ENCODE peak calls at places on chromosomes 6 and 20, in five cellular contexts. One of them, this sample, is unnamed.

GRCh38 chr6:163886394-163886793 is 471.9 kb downstream of the QKI start:
- DNase-seq in stimulated activated CD4-positive, alpha-beta T cell treated with anti-CD3 and anti-CD28 coated beads, Interleukin-15, amount 100 ng/mL, for 24 hours: no peak
- DNase-seq in A549: no peak
- DNase-seq in NCI-H460: no peak
- DNase-seq in IMR-90: no peak
- DNase-seq in this sample: no peak

GRCh38 chr6:152293404-152293803 is 343.8 kb downstream of the SYNE1 start:
- DNase-seq in IMR-90: no peak
- DNase-seq in A549: no peak
- DNase-seq in NCI-H460: no peak
- DNase-seq in stimulated activated CD4-positive, alpha-beta T cell treated with anti-CD3 and anti-CD28 coated beads, Interleukin-15, amount 100 ng/mL, for 24 hours: no peak
- DNase-seq in this sample: no peak

GRCh38 chr6:13741358-13741757 is 29.7 kb upstream of the RANBP9 start:
- DNase-seq in IMR-90: no peak
- DNase-seq in A549: no peak
- DNase-seq in NCI-H460: no peak
- DNase-seq in stimulated activated CD4-positive, alpha-beta T cell treated with anti-CD3 and anti-CD28 coated beads, Interleukin-15, amount 100 ng/mL, for 24 hours: no peak
- DNase-seq in this sample: no peak

GRCh38 chr6:109260701-109261100 is 121.6 kb downstream of the CD164 start:
- DNase-seq in stimulated activated CD4-positive, alpha-beta T cell treated with anti-CD3 and anti-CD28 coated beads, Interleukin-15, amount 100 ng/mL, for 24 hours: no peak
- DNase-seq in A549: no peak
- DNase-seq in NCI-H460: no peak
- DNase-seq in IMR-90: no peak
- DNase-seq in this sample: no peak

GRCh38 chr6:19209202-19209601 is 628.0 kb upstream of the ID4 start:
- DNase-seq in NCI-H460: no peak
- DNase-seq in A549: no peak
- DNase-seq in stimulated activated CD4-positive, alpha-beta T cell treated with anti-CD3 and anti-CD28 coated beads, Interleukin-15, amount 100 ng/mL, for 24 hours: no peak
- DNase-seq in IMR-90: no peak
- DNase-seq in this sample: no peak

GRCh38 chr6:33634203-33634727 is 13.1 kb downstream of the ITPR3 start:
- DNase-seq in A549: peak
- DNase-seq in IMR-90: no peak
- DNase-seq in stimulated activated CD4-positive, alpha-beta T cell treated with anti-CD3 and anti-CD28 coated beads, Interleukin-15, amount 100 ng/mL, for 24 hours: no peak
- DNase-seq in NCI-H460: no peak
- DNase-seq in this sample: no peak

GRCh38 chr6:110310861-110311446 is 47.2 kb downstream of the METTL24 start:
- DNase-seq in A549: no peak
- DNase-seq in IMR-90: no peak
- DNase-seq in stimulated activated CD4-positive, alpha-beta T cell treated with anti-CD3 and anti-CD28 coated beads, Interleukin-15, amount 100 ng/mL, for 24 hours: no peak
- DNase-seq in NCI-H460: no peak
- DNase-seq in this sample: no peak

GRCh38 chr6:128347123-128347522 is 173.3 kb downstream of the PTPRK start:
- DNase-seq in NCI-H460: no peak
- DNase-seq in IMR-90: no peak
- DNase-seq in stimulated activated CD4-positive, alpha-beta T cell treated with anti-CD3 and anti-CD28 coated beads, Interleukin-15, amount 100 ng/mL, for 24 hours: no peak
- DNase-seq in A549: no peak
- DNase-seq in this sample: no peak

GRCh38 chr6:33633462-33634158 is 12.5 kb downstream of the ITPR3 start:
- DNase-seq in A549: peak
- DNase-seq in IMR-90: peak
- DNase-seq in stimulated activated CD4-positive, alpha-beta T cell treated with anti-CD3 and anti-CD28 coated beads, Interleukin-15, amount 100 ng/mL, for 24 hours: peak
- DNase-seq in NCI-H460: peak
- DNase-seq in this sample: peak

GRCh38 chr6:152636675-152637421 is at the start of gene SYNE1:
- DNase-seq in NCI-H460: no peak
- DNase-seq in stimulated activated CD4-positive, alpha-beta T cell treated with anti-CD3 and anti-CD28 coated beads, Interleukin-15, amount 100 ng/mL, for 24 hours: peak
- DNase-seq in A549: peak
- DNase-seq in IMR-90: peak
- DNase-seq in this sample: peak

GRCh38 chr20:25140968-25141367 is 54.5 kb upstream of the ENTPD6 start:
- DNase-seq in A549: no peak
- DNase-seq in IMR-90: no peak
- DNase-seq in NCI-H460: no peak
- DNase-seq in stimulated activated CD4-positive, alpha-beta T cell treated with anti-CD3 and anti-CD28 coated beads, Interleukin-15, amount 100 ng/mL, for 24 hours: no peak
- DNase-seq in this sample: no peak

GRCh38 chr20:60984666-60985065 is 267.4 kb upstream of the CDH4 start:
- DNase-seq in A549: no peak
- DNase-seq in stimulated activated CD4-positive, alpha-beta T cell treated with anti-CD3 and anti-CD28 coated beads, Interleukin-15, amount 100 ng/mL, for 24 hours: no peak
- DNase-seq in NCI-H460: no peak
- DNase-seq in IMR-90: no peak
- DNase-seq in this sample: no peak

GRCh38 chr20:1446536-1446935 is 20.1 kb downstream of the NSFL1C start:
- DNase-seq in IMR-90: no peak
- DNase-seq in stimulated activated CD4-positive, alpha-beta T cell treated with anti-CD3 and anti-CD28 coated beads, Interleukin-15, amount 100 ng/mL, for 24 hours: no peak
- DNase-seq in A549: no peak
- DNase-seq in NCI-H460: no peak
- DNase-seq in this sample: no peak

GRCh38 chr6:72657391-72657790 is 35.5 kb downstream of the KCNQ5 start:
- DNase-seq in NCI-H460: no peak
- DNase-seq in stimulated activated CD4-positive, alpha-beta T cell treated with anti-CD3 and anti-CD28 coated beads, Interleukin-15, amount 100 ng/mL, for 24 hours: no peak
- DNase-seq in IMR-90: no peak
- DNase-seq in A549: no peak
- DNase-seq in this sample: no peak

GRCh38 chr20:60512436-60512835 is 554.2 kb downstream of the CDH26 start:
- DNase-seq in IMR-90: peak
- DNase-seq in A549: no peak
- DNase-seq in NCI-H460: peak
- DNase-seq in stimulated activated CD4-positive, alpha-beta T cell treated with anti-CD3 and anti-CD28 coated beads, Interleukin-15, amount 100 ng/mL, for 24 hours: no peak
- DNase-seq in this sample: peak

GRCh38 chr20:20012517-20012916 is 4.6 kb upstream of the NAA20 start:
- DNase-seq in stimulated activated CD4-positive, alpha-beta T cell treated with anti-CD3 and anti-CD28 coated beads, Interleukin-15, amount 100 ng/mL, for 24 hours: no peak
- DNase-seq in NCI-H460: no peak
- DNase-seq in IMR-90: no peak
- DNase-seq in A549: no peak
- DNase-seq in this sample: no peak

GRCh38 chr6:132132420-132132819 is 181.2 kb upstream of the CCN2 start:
- DNase-seq in IMR-90: peak
- DNase-seq in NCI-H460: no peak
- DNase-seq in stimulated activated CD4-positive, alpha-beta T cell treated with anti-CD3 and anti-CD28 coated beads, Interleukin-15, amount 100 ng/mL, for 24 hours: no peak
- DNase-seq in A549: no peak
- DNase-seq in this sample: no peak

GRCh38 chr6:153465050-153465449 is 334.0 kb upstream of the RGS17 start:
- DNase-seq in IMR-90: no peak
- DNase-seq in stimulated activated CD4-positive, alpha-beta T cell treated with anti-CD3 and anti-CD28 coated beads, Interleukin-15, amount 100 ng/mL, for 24 hours: no peak
- DNase-seq in NCI-H460: no peak
- DNase-seq in A549: no peak
- DNase-seq in this sample: no peak

GRCh38 chr20:52779125-52779524 is 193.0 kb upstream of the TSHZ2 start:
- DNase-seq in NCI-H460: no peak
- DNase-seq in A549: no peak
- DNase-seq in IMR-90: no peak
- DNase-seq in stimulated activated CD4-positive, alpha-beta T cell treated with anti-CD3 and anti-CD28 coated beads, Interleukin-15, amount 100 ng/mL, for 24 hours: no peak
- DNase-seq in this sample: no peak

GRCh38 chr6:79946242-79946641 is 1.1 kb downstream of the ELOVL4 start:
- DNase-seq in stimulated activated CD4-positive, alpha-beta T cell treated with anti-CD3 and anti-CD28 coated beads, Interleukin-15, amount 100 ng/mL, for 24 hours: peak
- DNase-seq in NCI-H460: peak
- DNase-seq in IMR-90: peak
- DNase-seq in A549: peak
- DNase-seq in this sample: peak